ENCODE peak calls at places on chromosome 11, in seven cellular contexts. I is HCT116, J is GM12878, U is HepG2, B is H1, M is K562, W is SK-N-SH. N is an unnamed sample.

GRCh38 chr11:68753300-68753699 is 2.0 kb upstream of the TESMIN start:
- DNase-seq in I (no peak), J (no peak), U (no peak), B (no peak), M (no peak), W (no peak), N (no peak)

GRCh38 chr11:121790435-121790834 is 325.6 kb downstream of the BLID start:
- DNase-seq in I (no peak), J (no peak), U (no peak), B (no peak), M (no peak), W (no peak), N (no peak)

GRCh38 chr11:1038921-1039320 is 2.4 kb upstream of the MUC6 start:
- DNase-seq in I (no peak), J (no peak), U (no peak), B (no peak), M (no peak), W (no peak), N (no peak)

GRCh38 chr11:32643526-32643925 is 59.9 kb downstream of the EIF3M start:
- DNase-seq in I (no peak), J (no peak), U (no peak), B (no peak), M (no peak), W (no peak), N (no peak)

GRCh38 chr11:69546735-69547370 is 65.4 kb downstream of the LINC01488 start:
- DNase-seq in I (no peak), J (peak; percentile 45), U (no peak), B (no peak), M (no peak), W (no peak), N (no peak)

GRCh38 chr11:133836076-133836548 is 9.2 kb downstream of the SPATA19 start:
- DNase-seq in I (no peak), J (no peak), U (no peak), B (no peak), M (no peak), W (no peak), N (no peak)

GRCh38 chr11:111376453-111376871 is 2.6 kb downstream of the POU2AF1 start:
- DNase-seq in I (no peak), J (no peak), U (no peak), B (no peak), M (no peak), W (no peak), N (no peak)

GRCh38 chr11:64624869-64625481 is 34.0 kb downstream of the SLC22A12 start:
- DNase-seq in I (no peak), J (no peak), U (no peak), B (no peak), M (no peak), W (no peak), N (no peak)

GRCh38 chr11:75508051-75508561 is 17.6 kb downstream of the GDPD5 start:
- DNase-seq in I (no peak), J (peak; percentile 44), U (no peak), B (no peak), M (no peak), W (peak; percentile 52), N (no peak)

GRCh38 chr11:100727410-100727809 is 40.3 kb downstream of the ARHGAP42 start:
- DNase-seq in I (no peak), J (no peak), U (no peak), B (no peak), M (no peak), W (no peak), N (no peak)

GRCh38 chr11:100681064-100681502 is 6.0 kb upstream of the ARHGAP42 start:
- DNase-seq in I (peak; percentile 80), J (peak; percentile 95), U (peak; percentile 76), B (no peak), M (peak; percentile 19), W (no peak), N (no peak)

GRCh38 chr11:112225753-112226061 is 521 bp upstream of the PTS start:
- DNase-seq in I (no peak), J (no peak), U (no peak), B (no peak), M (no peak), W (no peak), N (no peak)

GRCh38 chr11:16966633-16967346 is 47.4 kb downstream of the PLEKHA7 start:
- DNase-seq in I (no peak), J (no peak), U (no peak), B (no peak), M (no peak), W (no peak), N (no peak)

GRCh38 chr11:67592880-67593624 is 9.4 kb downstream of the GSTP1 start:
- DNase-seq in I (no peak), J (no peak), U (no peak), B (no peak), M (no peak), W (no peak), N (no peak)

GRCh38 chr11:76444065-76444383 is 794 bp upstream of the EMSY start:
- DNase-seq in I (no peak), J (no peak), U (no peak), B (no peak), M (no peak), W (no peak), N (no peak)

GRCh38 chr11:129286813-129287212 is 88.8 kb upstream of the BARX2 start:
- DNase-seq in I (no peak), J (no peak), U (no peak), B (no peak), M (no peak), W (no peak), N (no peak)

GRCh38 chr11:129287920-129288319 is 87.7 kb upstream of the BARX2 start:
- DNase-seq in I (no peak), J (no peak), U (no peak), B (no peak), M (no peak), W (no peak), N (no peak)

GRCh38 chr11:129282634-129283033 is 90.5 kb upstream of the ARHGAP32 start:
- DNase-seq in I (no peak), J (no peak), U (no peak), B (no peak), M (no peak), W (no peak), N (no peak)

GRCh38 chr11:129283141-129283540 is 91.0 kb upstream of the ARHGAP32 start:
- DNase-seq in I (peak; percentile 55), J (no peak), U (peak; percentile 40), B (no peak), M (no peak), W (no peak), N (no peak)

DNA sequence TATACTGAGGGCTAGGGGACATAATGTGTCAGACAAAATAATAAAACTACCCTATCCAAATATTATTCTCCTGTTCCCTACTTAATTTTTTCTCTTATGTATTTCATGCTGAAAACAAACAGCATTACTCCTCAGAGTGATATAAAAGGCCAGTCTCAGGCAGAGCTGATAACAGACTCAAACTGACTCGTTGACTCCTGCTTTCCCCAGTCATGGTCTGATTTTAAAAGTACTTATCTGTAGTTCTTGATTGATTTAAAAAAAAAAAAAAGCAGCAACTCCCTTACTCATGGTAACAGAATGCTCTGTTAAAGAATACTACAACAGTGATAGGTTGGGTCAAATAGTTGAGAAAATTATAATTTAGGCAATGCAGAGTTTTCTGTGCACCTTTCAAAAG is 90.3 kb upstream of the BARX2 start:
- DNase-seq in I (no peak), J (no peak), U (no peak), B (no peak), M (no peak), W (no peak), N (no peak)
- H2AFZ ChIP-seq in I (no peak overlapping the region), J (no peak overlapping the region), U (no peak overlapping the region), B (no peak overlapping the region), M (no peak overlapping the region), W (no peak overlapping the region), N (no peak overlapping the region)

GRCh38 chr11:120340529-120340928 is 4.3 kb downstream of the ARHGEF12 start:
- DNase-seq in I (no peak), J (no peak), U (no peak), B (no peak), M (no peak), W (no peak), N (peak; percentile 81)
- TF ChIP-seq MAX in I (no peak), J (no peak), U (no peak), B (no peak), M (no peak), W (no peak), N (no peak)

GRCh38 chr11:22461626-22462025 is 123.4 kb downstream of the SLC17A6 start:
- DNase-seq in I (no peak), J (no peak), U (no peak), B (no peak), M (no peak), W (no peak), N (no peak)

GRCh38 chr11:22456993-22457748 is 119.0 kb downstream of the SLC17A6 start:
- DNase-seq in I (no peak), J (no peak), U (no peak), B (no peak), M (no peak), W (no peak), N (no peak)

GRCh38 chr11:22458141-22458540 is 120.0 kb downstream of the SLC17A6 start:
- DNase-seq in I (no peak), J (no peak), U (no peak), B (no peak), M (no peak), W (no peak), N (no peak)

GRCh38 chr11:22460181-22460580 is 122.0 kb downstream of the SLC17A6 start:
- DNase-seq in I (no peak), J (no peak), U (no peak), B (no peak), M (no peak), W (no peak), N (no peak)

GRCh38 chr11:22459053-22459452 is 120.9 kb downstream of the SLC17A6 start:
- DNase-seq in I (no peak), J (no peak), U (no peak), B (no peak), M (no peak), W (no peak), N (peak; percentile 83)
- H2AFZ ChIP-seq in I (no peak overlapping the region), J (no peak overlapping the region), U (no peak overlapping the region), B (no peak overlapping the region), M (no peak overlapping the region), W (no peak overlapping the region), N (no peak overlapping the region)

DNA sequence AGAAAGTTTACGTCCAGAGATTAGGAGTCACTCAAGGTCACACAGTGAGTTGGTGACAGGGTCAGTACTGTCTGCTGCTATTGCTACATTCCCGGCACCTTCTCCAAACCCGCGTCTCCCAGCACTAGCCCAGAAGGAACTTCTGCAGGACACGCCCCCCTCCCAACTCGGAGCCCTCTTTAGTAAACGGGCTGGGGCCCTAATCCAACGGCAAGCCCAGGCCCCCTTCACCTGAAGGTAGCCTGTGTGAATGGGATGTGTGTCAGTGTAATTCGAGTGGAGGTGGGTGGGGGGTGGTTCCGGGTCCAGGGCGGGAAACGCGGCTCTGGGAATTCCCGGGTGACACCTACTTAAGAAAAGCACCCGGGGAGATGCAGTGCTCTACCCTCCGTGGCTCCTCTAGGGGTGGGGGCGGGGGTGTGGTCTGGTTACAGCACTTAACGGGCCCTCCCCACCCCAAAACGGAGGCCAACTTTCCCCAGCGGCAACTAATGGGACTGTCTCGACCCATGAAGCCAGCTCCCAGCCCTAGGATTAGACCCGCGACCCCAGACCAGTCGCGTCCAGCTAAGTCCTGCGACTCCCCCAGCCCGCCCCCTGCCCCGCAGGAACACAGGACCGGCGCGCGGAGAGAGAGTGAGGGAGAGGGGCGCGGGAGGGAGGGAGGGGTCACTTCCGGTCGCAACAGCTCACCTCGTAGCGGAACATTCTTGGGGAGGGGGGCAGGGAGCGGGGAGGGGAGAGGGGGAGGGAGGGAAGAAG is 468 bp downstream of the PATL1 start:
- DNase-seq in I (no peak), J (no peak), U (peak; percentile 53), B (peak; percentile 36), M (peak; percentile 78), W (no peak), N (peak; percentile 46)
- TF ChIP-seq MAX in I (no peak), J (no peak), U (no peak), B (no peak), M (no peak), W (no peak), N (no peak)

GRCh38 chr11:14634813-14635212 is 8.8 kb upstream of the PDE3B start:
- DNase-seq in I (no peak), J (no peak), U (no peak), B (no peak), M (no peak), W (no peak), N (no peak)
- H2AFZ ChIP-seq in I (no peak overlapping the region), J (no peak overlapping the region), U (no peak overlapping the region), B (no peak overlapping the region), M (no peak overlapping the region), W (no peak overlapping the region), N (no peak overlapping the region)